ENCODE peak calls at places on chromosomes 7 and 10, in ten cellular contexts. U, S, W, E, Q, Z, P, D, K and X are unnamed samples.

GRCh38 chr10:71746344-71747037 is 26.8 kb downstream of the VSIR start:
- DNase-seq in U (no peak), S (no peak), W (no peak), E (no peak), Q (no peak), Z (no peak), P (peak), D (no peak), K (no peak), X (peak)

GRCh38 chr7:115491744-115492380 is 538.7 kb downstream of the TFEC start:
- DNase-seq in U (no peak), S (no peak), W (peak), E (no peak), Q (no peak), Z (no peak), P (no peak), D (no peak), K (no peak), X (no peak)

GRCh38 chr10:80473692-80474596 is 19.8 kb downstream of the TSPAN14 start:
- DNase-seq in U (no peak), S (no peak), W (no peak), E (no peak), Q (no peak), Z (no peak), P (no peak), D (no peak), K (no peak), X (no peak)

GRCh38 chr10:44926771-44927751 is 15.9 kb downstream of the TMEM72 start:
- DNase-seq in U (no peak), S (no peak), W (no peak), E (no peak), Q (no peak), Z (no peak), P (peak), D (no peak), K (no peak), X (no peak)

GRCh38 chr10:28818645-28819036 is 141.3 kb downstream of the BAMBI start:
- DNase-seq in U (no peak), S (no peak), W (no peak), E (no peak), Q (no peak), Z (no peak), P (no peak), D (no peak), K (no peak), X (no peak)

GRCh38 chr10:114648368-114648767 is 9.7 kb downstream of the ABLIM1 start:
- DNase-seq in U (no peak), S (no peak), W (no peak), E (no peak), Q (no peak), Z (no peak), P (no peak), D (no peak), K (no peak), X (no peak)

GRCh38 chr7:116797611-116798010 is 64.8 kb upstream of the CAPZA2 start:
- DNase-seq in U (no peak), S (no peak), W (no peak), E (no peak), Q (no peak), Z (no peak), P (no peak), D (no peak), K (no peak), X (no peak)

GRCh38 chr10:92240289-92241157 is 50.4 kb downstream of the CPEB3 start:
- DNase-seq in U (peak), S (peak), W (peak), E (peak), Q (peak), Z (no peak), P (peak), D (peak), K (peak), X (peak)

GRCh38 chr10:80900661-80901060 is 363.0 kb downstream of the SH2D4B start:
- DNase-seq in U (no peak), S (no peak), W (no peak), E (no peak), Q (no peak), Z (no peak), P (no peak), D (no peak), K (no peak), X (no peak)

GRCh38 chr10:96370575-96371157 is 11.9 kb upstream of the OPALIN start:
- DNase-seq in U (no peak), S (peak), W (peak), E (no peak), Q (peak), Z (no peak), P (peak), D (no peak), K (peak), X (no peak)

GRCh38 chr7:30142710-30143109 is 7.9 kb downstream of the MTURN start:
- DNase-seq in U (no peak), S (no peak), W (peak), E (no peak), Q (no peak), Z (no peak), P (no peak), D (no peak), K (no peak), X (peak)

GRCh38 chr7:50377356-50377755 is 72.8 kb downstream of the FIGNL1 start:
- DNase-seq in U (no peak), S (no peak), W (no peak), E (no peak), Q (no peak), Z (no peak), P (no peak), D (no peak), K (no peak), X (no peak)

GRCh38 chr10:118951218-118951617 is 78.3 kb upstream of the NANOS1 start:
- DNase-seq in U (no peak), S (no peak), W (no peak), E (no peak), Q (no peak), Z (no peak), P (no peak), D (no peak), K (no peak), X (no peak)

GRCh38 chr10:4770766-4771553 is 55.0 kb upstream of the AKR1E2 start:
- DNase-seq in U (peak), S (no peak), W (no peak), E (peak), Q (no peak), Z (no peak), P (no peak), D (no peak), K (no peak), X (no peak)

GRCh38 chr10:124002391-124003069 is 90.9 kb downstream of the CHST15 start:
- DNase-seq in U (no peak), S (no peak), W (no peak), E (no peak), Q (peak), Z (no peak), P (no peak), D (no peak), K (no peak), X (no peak)

GRCh38 chr7:154627571-154628290 is 375.2 kb downstream of the PAXIP1 start:
- DNase-seq in U (no peak), S (no peak), W (no peak), E (no peak), Q (no peak), Z (no peak), P (no peak), D (no peak), K (no peak), X (no peak)

GRCh38 chr7:106737202-106737562 is 76.2 kb upstream of the CCDC71L start:
- DNase-seq in U (no peak), S (no peak), W (no peak), E (no peak), Q (no peak), Z (no peak), P (no peak), D (no peak), K (no peak), X (no peak)

GRCh38 chr10:99085358-99085757 is 150.3 kb downstream of the HPSE2 start:
- DNase-seq in U (no peak), S (no peak), W (no peak), E (no peak), Q (no peak), Z (no peak), P (no peak), D (no peak), K (no peak), X (no peak)

GRCh38 chr10:111116762-111117445 is 40.1 kb downstream of the ADRA2A start:
- DNase-seq in U (no peak), S (no peak), W (no peak), E (no peak), Q (no peak), Z (no peak), P (no peak), D (no peak), K (no peak), X (no peak)

GRCh38 chr7:127413962-127414361 is 21.5 kb upstream of the ZNF800 start:
- DNase-seq in U (no peak), S (peak), W (no peak), E (no peak), Q (peak), Z (no peak), P (no peak), D (no peak), K (no peak), X (no peak)

GRCh38 chr7:157907091-157907490 is 570.3 kb downstream of the DNAJB6 start:
- DNase-seq in U (no peak), S (no peak), W (no peak), E (no peak), Q (no peak), Z (no peak), P (no peak), D (no peak), K (no peak), X (no peak)

GRCh38 chr10:86583983-86584382 is 62.4 kb upstream of the WAPL start:
- DNase-seq in U (no peak), S (peak), W (no peak), E (no peak), Q (peak), Z (no peak), P (no peak), D (no peak), K (no peak), X (no peak)

GRCh38 chr10:122021828-122022227 is 32.9 kb downstream of the TACC2 start:
- DNase-seq in U (no peak), S (no peak), W (no peak), E (no peak), Q (no peak), Z (no peak), P (no peak), D (no peak), K (no peak), X (no peak)

GRCh38 chr7:70764004-70764691 is 367.8 kb upstream of the GALNT17 start:
- DNase-seq in U (no peak), S (peak), W (no peak), E (peak), Q (peak), Z (no peak), P (no peak), D (no peak), K (peak), X (no peak)